ENCODE peak calls at places on chromosomes 3 and 15, in six cellular contexts. M is activated CD8-positive, alpha-beta memory T cell treated with anti-CD3 and anti-CD28 coated beads for 4 hours; E is activated CD4-positive, alpha-beta T cell treated with anti-CD3 and anti-CD28 coated beads, Interleukin-2, amount 50 U/mL, for 1 hour; Y is activated CD4-positive, CD25-positive, alpha-beta regulatory T cell treated with anti-CD3 and anti-CD28 coated beads, Interleukin-2, amount 50 U/mL, for 72 hours; D is C1 segment of cervical spinal cord; P is NCI-H774. U is an unnamed sample.

GRCh38 chr3:111773484-111773883 is 85.6 kb upstream of the PHLDB2 start:
- DNase-seq in Y (no peak), E (no peak), M (no peak), P (no peak), D (no peak), U (no peak)

GRCh38 chr15:38912067-38912466 is 347.5 kb upstream of the RASGRP1 start:
- DNase-seq in E (no peak), M (no peak), D (no peak), P (no peak), Y (no peak), U (no peak)

GRCh38 chr15:47688573-47689086 is 28.7 kb upstream of the SEMA6D start:
- DNase-seq in Y (no peak), E (no peak), P (no peak), M (no peak), D (no peak), U (no peak)

GRCh38 chr3:195802261-195802701 is 9.4 kb downstream of the MUC4 start:
- DNase-seq in M (no peak), Y (no peak), D (no peak), E (no peak), P (no peak), U (peak; percentile 64)

GRCh38 chr3:127363171-127363570 is 75.3 kb upstream of the PRR20G start:
- DNase-seq in P (no peak), M (no peak), E (no peak), D (no peak), Y (no peak), U (no peak)

GRCh38 chr3:158101330-158102218 is 4.6 kb downstream of the SHOX2 start:
- DNase-seq in P (no peak), E (no peak), M (no peak), D (no peak), Y (no peak), U (no peak)

GRCh38 chr15:66765478-66766281 is 63.6 kb downstream of the SMAD6 start:
- DNase-seq in M (no peak), Y (no peak), E (no peak), D (no peak), P (no peak), U (no peak)

GRCh38 chr3:156749244-156749643 is 74.9 kb downstream of the TIPARP start:
- DNase-seq in M (no peak), Y (no peak), E (no peak), P (peak; percentile 33), D (no peak), U (no peak)

GRCh38 chr3:194310516-194310915 is 40.6 kb downstream of the CPN2 start:
- DNase-seq in P (no peak), M (no peak), D (no peak), Y (no peak), E (no peak), U (no peak)

GRCh38 chr3:5517921-5518320 is 330.4 kb downstream of the EDEM1 start:
- DNase-seq in E (no peak), M (no peak), Y (no peak), D (no peak), P (no peak), U (no peak)

GRCh38 chr15:82810863-82811421 is 1.5 kb downstream of the WHAMM start:
- DNase-seq in Y (no peak), E (peak; percentile 35), P (no peak), D (no peak), M (peak; percentile 23), U (peak; percentile 52)

GRCh38 chr3:49665822-49666519 is 8.2 kb upstream of the APEH start:
- DNase-seq in D (no peak), P (no peak), E (no peak), Y (no peak), M (no peak), U (no peak)

GRCh38 chr3:105836533-105836932 is 32.3 kb downstream of the CBLB start:
- DNase-seq in D (no peak), Y (no peak), M (no peak), E (no peak), P (no peak), U (peak; percentile 40)

GRCh38 chr3:134625885-134626741 is 24.7 kb downstream of the KY start:
- DNase-seq in Y (no peak), E (no peak), M (no peak), D (no peak), P (no peak), U (peak; percentile 13)

GRCh38 chr3:125128861-125129501 is 73.2 kb upstream of the HEG1 start:
- DNase-seq in P (no peak), E (no peak), Y (no peak), M (no peak), D (no peak), U (no peak)

GRCh38 chr3:16084887-16085286 is 89.6 kb upstream of the GALNT15 start:
- DNase-seq in M (no peak), Y (no peak), D (no peak), E (no peak), P (no peak), U (no peak)

GRCh38 chr15:40336129-40337122 is 4.3 kb downstream of the CCDC9B start:
- DNase-seq in D (peak; percentile 14), Y (no peak), M (no peak), P (no peak), E (no peak), U (no peak)

GRCh38 chr3:15329058-15330005 is 3.1 kb downstream of the SH3BP5 start:
- DNase-seq in D (no peak), M (no peak), E (no peak), P (no peak), Y (no peak), U (no peak)

GRCh38 chr15:50977157-50977556 is 68.7 kb downstream of the AP4E1 start:
- DNase-seq in Y (no peak), E (no peak), P (no peak), M (no peak), D (no peak), U (no peak)

GRCh38 chr15:63052961-63053698 is 10.6 kb downstream of the TPM1 start:
- DNase-seq in M (no peak), Y (no peak), P (no peak), D (no peak), E (no peak), U (no peak)